ENCODE peak calls at places on chromosomes 13 and 19, in four cellular contexts. C, N, W and H are unnamed samples.
A peak's percentile ranks its signal among the peaks of the same experiment; 100 is the strongest.

GRCh38 chr13:44575741-44576395 is at the start of gene TSC22D1:
- DNase-seq in C (peak; percentile 45), N (no peak), W (peak; percentile 67), H (peak; percentile 74)

GRCh38 chr13:49560270-49561063 is 24.9 kb downstream of the RCBTB1 start:
- DNase-seq in C (peak; percentile 39), N (peak; percentile 14), W (no peak), H (peak; percentile 1)

GRCh38 chr19:55452381-55453325 is 8.8 kb downstream of the ISOC2 start:
- DNase-seq in C (peak; percentile 75), N (peak; percentile 88), W (peak; percentile 68), H (peak; percentile 76)

GRCh38 chr19:45428385-45429231 is 4.9 kb upstream of the ERCC1 start:
- DNase-seq in C (peak; percentile 39), N (peak; percentile 46), W (peak; percentile 52), H (peak; percentile 85)

GRCh38 chr13:30051531-30052060 is 201.2 kb upstream of the UBL3 start:
- DNase-seq in C (no peak), N (no peak), W (no peak), H (no peak)

GRCh38 chr19:58022283-58022660 is 11.6 kb upstream of the ZSCAN1 start:
- DNase-seq in C (no peak), N (no peak), W (no peak), H (no peak)

GRCh38 chr13:39410089-39410901 is 192.7 kb downstream of the LHFPL6 start:
- DNase-seq in C (no peak), N (no peak), W (no peak), H (peak; percentile 76)

GRCh38 chr13:37929308-37929707 is 59.7 kb upstream of the TRPC4 start:
- DNase-seq in C (no peak), N (peak; percentile 5), W (no peak), H (no peak)

GRCh38 chr19:17840019-17840418 is 7.8 kb downstream of the JAK3 start:
- DNase-seq in C (no peak), N (no peak), W (no peak), H (no peak)

GRCh38 chr13:113109151-113110047 is 3.8 kb downstream of the F7 start:
- DNase-seq in C (no peak), N (no peak), W (no peak), H (no peak)

GRCh38 chr19:16429759-16430091 is 42.0 kb downstream of the EPS15L1 start:
- DNase-seq in C (no peak), N (no peak), W (no peak), H (no peak)

GRCh38 chr13:95341441-95341840 is 40.2 kb upstream of the ABCC4 start:
- DNase-seq in C (no peak), N (no peak), W (peak; percentile 37), H (no peak)

GRCh38 chr13:113982296-113982661 is 8.4 kb upstream of the C13orf46 start:
- DNase-seq in C (no peak), N (no peak), W (no peak), H (no peak)